ENCODE peak calls at places on chromosomes 6 and 20, in seven cellular contexts. H is omental fat pad, Y is frontal cortex, Z is iris pigment epithelial cell, C is anterior cingulate cortex, E is cardiac septum, A is LHCN-M2. B is an unnamed sample.

GRCh38 chr6:116256694-116257093 is 2.8 kb upstream of the TSPYL4 start:
- DNase-seq in E (no peak), A (no peak), Z (no peak), Y (no peak), H (no peak), C (no peak), B (no peak)

GRCh38 chr20:24507182-24507853 is 37.9 kb downstream of the SYNDIG1 start:
- DNase-seq in A (no peak), Z (no peak), Y (no peak), C (no peak), E (no peak), H (no peak), B (no peak)

GRCh38 chr6:169320013-169320412 is 66.4 kb upstream of the THBS2 start:
- DNase-seq in E (no peak), H (no peak), Z (no peak), C (no peak), Y (no peak), A (peak; percentile 37), B (no peak)

GRCh38 chr6:30493643-30494250 is 4.4 kb downstream of the HLA-E start:
- DNase-seq in H (no peak), Z (no peak), Y (no peak), C (no peak), E (no peak), A (no peak), B (no peak)

GRCh38 chr6:45310118-45310788 is 17.9 kb upstream of the RUNX2 start:
- DNase-seq in C (no peak), H (no peak), A (no peak), Z (no peak), E (no peak), Y (no peak), B (no peak)

GRCh38 chr6:39819226-39819625 is 27.1 kb downstream of the DAAM2 start:
- DNase-seq in Z (no peak), A (peak; percentile 43), H (no peak), C (no peak), E (no peak), Y (no peak), B (no peak)

GRCh38 chr6:110944681-110945151 is 13.8 kb upstream of the GTF3C6 start:
- DNase-seq in Y (peak; percentile 22), A (peak; percentile 96), Z (peak; percentile 87), H (no peak), E (no peak), C (no peak), B (no peak)

GRCh38 chr6:35719830-35720733 is 16.8 kb upstream of the ARMC12 start:
- DNase-seq in Y (peak; percentile 46), Z (peak; percentile 59), A (no peak), H (no peak), E (no peak), C (no peak), B (no peak)

GRCh38 chr20:33490023-33490933 is at the start of gene CBFA2T2:
- DNase-seq in A (peak; percentile 50), Y (no peak), Z (peak; percentile 76), H (peak; percentile 35), C (peak; percentile 60), E (no peak), B (peak; percentile 67)

GRCh38 chr6:119310486-119311036 is 39.0 kb downstream of the MAN1A1 start:
- DNase-seq in A (peak; percentile 19), H (no peak), E (no peak), C (no peak), Z (peak; percentile 35), Y (no peak), B (no peak)

GRCh38 chr6:7467007-7467897 is 74.2 kb upstream of the DSP start:
- DNase-seq in Y (no peak), E (no peak), Z (no peak), A (no peak), H (no peak), C (no peak), B (no peak)

GRCh38 chr6:153038378-153038777 is 35.9 kb upstream of the MTRF1L start:
- DNase-seq in H (no peak), Z (peak; percentile 67), Y (no peak), E (no peak), A (peak; percentile 88), C (no peak), B (no peak)

GRCh38 chr20:36273414-36274247 is 32.5 kb upstream of the DLGAP4 start:
- DNase-seq in Y (no peak), Z (peak; percentile 18), A (peak; percentile 8), H (no peak), C (no peak), E (no peak), B (no peak)

GRCh38 chr6:44286285-44286565 is 16.0 kb downstream of the TMEM151B start:
- DNase-seq in Z (no peak), Y (no peak), H (no peak), A (no peak), C (no peak), E (no peak), B (no peak)